ENCODE peak calls at places on chromosomes 1 and 21, in seven cellular contexts. G, C, J, Y, K, B and I are unnamed samples.

GRCh38 chr21:25871566-25871965 is 136.8 kb downstream of the GABPA start:
- DNase-seq in G (no peak), C (no peak), J (peak), Y (no peak), K (no peak), B (no peak), I (no peak)

GRCh38 chr1:85681087-85681486 is 27.1 kb downstream of the ZNHIT6 start:
- DNase-seq in G (no peak), C (no peak), J (no peak), Y (peak), K (no peak), B (no peak), I (peak)

GRCh38 chr1:60972841-60973364 is 109.5 kb upstream of the NFIA start:
- DNase-seq in G (peak), C (no peak), J (no peak), Y (peak), K (no peak), B (no peak), I (peak)

GRCh38 chr1:115496904-115497527 is 144.8 kb upstream of the VANGL1 start:
- DNase-seq in G (peak), C (no peak), J (no peak), Y (peak), K (no peak), B (no peak), I (peak)

GRCh38 chr1:119475866-119476439 is 31.1 kb upstream of the HSD3B1 start:
- DNase-seq in G (peak), C (peak), J (peak), Y (peak), K (peak), B (no peak), I (peak)

GRCh38 chr1:108592030-108592759 is 32.3 kb downstream of the EEIG2 start:
- DNase-seq in G (no peak), C (no peak), J (no peak), Y (no peak), K (no peak), B (no peak), I (peak)

GRCh38 chr1:49226758-49227157 is 450.1 kb upstream of the BEND5 start:
- DNase-seq in G (no peak), C (no peak), J (no peak), Y (no peak), K (no peak), B (no peak), I (no peak)

GRCh38 chr1:70034403-70034802 is 171.0 kb downstream of the LRRC40 start:
- DNase-seq in G (peak), C (peak), J (peak), Y (peak), K (no peak), B (no peak), I (peak)

GRCh38 chr21:43659136-43660000 is at the start of the genes HSF2BP and RRP1B:
- DNase-seq in G (peak), C (peak), J (peak), Y (peak), K (peak), B (peak), I (peak)

GRCh38 chr1:3058263-3059030 is 10.6 kb upstream of the PRDM16 start:
- DNase-seq in G (peak), C (no peak), J (no peak), Y (no peak), K (peak), B (no peak), I (no peak)

GRCh38 chr21:38440746-38441145 is 57.5 kb downstream of the ERG start:
- DNase-seq in G (peak), C (no peak), J (no peak), Y (peak), K (no peak), B (no peak), I (peak)

GRCh38 chr1:230804396-230804795 is 57.2 kb downstream of the CAPN9 start:
- DNase-seq in G (no peak), C (no peak), J (no peak), Y (no peak), K (no peak), B (no peak), I (no peak)

GRCh38 chr1:37035828-37036666 is 1.7 kb upstream of the GRIK3 start:
- DNase-seq in G (peak), C (peak), J (peak), Y (no peak), K (no peak), B (no peak), I (no peak)

GRCh38 chr21:27261676-27262075 is 294.8 kb upstream of the ADAMTS5 start:
- DNase-seq in G (no peak), C (no peak), J (no peak), Y (no peak), K (no peak), B (no peak), I (no peak)

GRCh38 chr1:196148367-196148970 is 459.8 kb downstream of the KCNT2 start:
- DNase-seq in G (no peak), C (peak), J (no peak), Y (peak), K (no peak), B (peak), I (peak)

GRCh38 chr1:60044881-60045280 is 28.7 kb downstream of the C1orf87 start:
- DNase-seq in G (no peak), C (no peak), J (no peak), Y (no peak), K (no peak), B (no peak), I (peak)

GRCh38 chr1:228865613-228866320 is 130.5 kb downstream of the RHOU start:
- DNase-seq in G (peak), C (no peak), J (no peak), Y (no peak), K (no peak), B (no peak), I (no peak)

GRCh38 chr1:90133133-90133532 is 138.2 kb downstream of the ZNF326 start:
- DNase-seq in G (no peak), C (peak), J (peak), Y (peak), K (no peak), B (no peak), I (peak)

GRCh38 chr1:193237381-193237978 is 51.1 kb upstream of the B3GALT2 start:
- DNase-seq in G (peak), C (no peak), J (no peak), Y (no peak), K (no peak), B (no peak), I (no peak)

GRCh38 chr1:219498666-219499065 is 114.2 kb downstream of the ZC3H11B start:
- DNase-seq in G (no peak), C (no peak), J (no peak), Y (peak), K (no peak), B (no peak), I (peak)

GRCh38 chr1:1628656-1629429 is 3.1 kb upstream of the MMP23B start:
- DNase-seq in G (peak), C (no peak), J (no peak), Y (no peak), K (no peak), B (peak), I (no peak)

GRCh38 chr1:64228181-64228957 is 24.9 kb downstream of the UBE2U start:
- DNase-seq in G (no peak), C (no peak), J (no peak), Y (peak), K (no peak), B (no peak), I (peak)

GRCh38 chr1:81446006-81446669 is 354.6 kb upstream of the ADGRL2 start:
- DNase-seq in G (no peak), C (no peak), J (no peak), Y (no peak), K (no peak), B (no peak), I (no peak)

GRCh38 chr21:42313501-42313969 is 1.7 kb downstream of the TFF3 start:
- DNase-seq in G (peak), C (peak), J (no peak), Y (no peak), K (peak), B (no peak), I (no peak)

GRCh38 chr1:39960461-39960958 is 5.6 kb downstream of the MFSD2A start:
- DNase-seq in G (no peak), C (peak), J (no peak), Y (no peak), K (no peak), B (peak), I (no peak)

GRCh38 chr1:6738987-6739386 is 37.4 kb upstream of the DNAJC11 start:
- DNase-seq in G (no peak), C (no peak), J (no peak), Y (no peak), K (no peak), B (no peak), I (no peak)

GRCh38 chr1:11281518-11282331 is 8.7 kb downstream of the UBIAD1 start:
- DNase-seq in G (no peak), C (no peak), J (no peak), Y (peak), K (no peak), B (no peak), I (peak)

GRCh38 chr1:64486193-64486592 is 16.3 kb downstream of the CACHD1 start:
- DNase-seq in G (no peak), C (no peak), J (no peak), Y (no peak), K (no peak), B (no peak), I (no peak)

GRCh38 chr1:23008901-23009300 is 6.8 kb downstream of the TEX46 start:
- DNase-seq in G (no peak), C (no peak), J (no peak), Y (no peak), K (no peak), B (no peak), I (no peak)

GRCh38 chr1:42963378-42964005 is 4.8 kb upstream of the SLC2A1 start:
- DNase-seq in G (no peak), C (no peak), J (no peak), Y (peak), K (no peak), B (no peak), I (peak)

GRCh38 chr1:54850082-54850730 is 36.8 kb downstream of the DHCR24 start:
- DNase-seq in G (peak), C (no peak), J (no peak), Y (peak), K (no peak), B (no peak), I (no peak)

GRCh38 chr1:169186106-169186505 is 79.6 kb downstream of the ATP1B1 start:
- DNase-seq in G (no peak), C (no peak), J (no peak), Y (no peak), K (no peak), B (no peak), I (no peak)

GRCh38 chr1:36091141-36091540 is 2.4 kb downstream of the ADPRS start:
- DNase-seq in G (no peak), C (no peak), J (no peak), Y (no peak), K (no peak), B (no peak), I (no peak)

GRCh38 chr1:118788372-118788955 is 199.7 kb downstream of the TBX15 start:
- DNase-seq in G (no peak), C (no peak), J (no peak), Y (no peak), K (no peak), B (no peak), I (peak)